ENCODE peak calls at places on chromosomes 16 and 17, in four cellular contexts. O is endothelial cell, X is spleen, U is cardiac fibroblast. Q is an unnamed sample.

GRCh38 chr16:75198135-75198600 is 8.8 kb downstream of the CTRB2 start:
- DNase-seq in X (peak; percentile 70), O (no peak), U (peak; percentile 64), Q (no peak)

GRCh38 chr17:69506489-69506888 is 92.0 kb downstream of the MAP2K6 start:
- DNase-seq in X (no peak), O (no peak), U (no peak), Q (no peak)

GRCh38 chr17:63833026-63833740 is 5.7 kb upstream of the FTSJ3 start:
- DNase-seq in O (no peak), U (no peak), X (no peak), Q (no peak)

GRCh38 chr17:8016632-8017424 is 14.4 kb downstream of the GUCY2D start:
- DNase-seq in O (peak; percentile 64), U (peak; percentile 57), X (peak; percentile 81), Q (peak; percentile 69)

GRCh38 chr17:11047228-11047627 is 193.8 kb upstream of the SHISA6 start:
- DNase-seq in O (no peak), U (no peak), X (no peak), Q (no peak)

GRCh38 chr17:48488548-48489106 is 42.2 kb downstream of the HOXB1 start:
- DNase-seq in X (no peak), U (no peak), O (peak; percentile 21), Q (no peak)

GRCh38 chr17:29929006-29929543 is 953 bp downstream of the SSH2 start:
- DNase-seq in O (peak; percentile 17), X (no peak), U (no peak), Q (no peak)

GRCh38 chr16:15827709-15828343 is 29.0 kb downstream of the MYH11 start:
- DNase-seq in O (no peak), X (peak; percentile 15), U (no peak), Q (no peak)

GRCh38 chr16:86410076-86410475 is 100.3 kb upstream of the FOXF1 start:
- DNase-seq in X (no peak), U (no peak), O (no peak), Q (no peak)

GRCh38 chr17:47636273-47637030 is 13.3 kb upstream of the KPNB1 start:
- DNase-seq in U (no peak), X (no peak), O (no peak), Q (no peak)

GRCh38 chr16:69276143-69277115 is 34.7 kb upstream of the VPS4A start:
- DNase-seq in U (peak; percentile 98), X (no peak), O (no peak), Q (no peak)

GRCh38 chr17:37134050-37134449 is 185.3 kb downstream of the AATF start:
- DNase-seq in O (no peak), U (peak; percentile 5), X (no peak), Q (no peak)

GRCh38 chr17:37697331-37697730 is 47.5 kb downstream of the HNF1B start:
- DNase-seq in U (no peak), X (no peak), O (no peak), Q (no peak)

GRCh38 chr16:68707341-68708152 is 29.5 kb upstream of the CDH1 start:
- DNase-seq in X (no peak), O (peak; percentile 6), U (peak; percentile 46), Q (no peak)

GRCh38 chr16:77211880-77212735 is 12.9 kb downstream of the SYCE1L start:
- DNase-seq in O (peak; percentile 70), X (peak; percentile 93), U (peak; percentile 38), Q (peak; percentile 86)

GRCh38 chr17:2724783-2725164 is 13.2 kb upstream of the CLUH start:
- DNase-seq in U (peak; percentile 29), X (no peak), O (peak; percentile 61), Q (no peak)

GRCh38 chr16:48373258-48374050 is 11.8 kb downstream of the SIAH1 start:
- DNase-seq in U (no peak), X (no peak), O (no peak), Q (no peak)

GRCh38 chr17:56752263-56752662 is 81.5 kb downstream of the C17orf67 start:
- DNase-seq in U (no peak), X (no peak), O (no peak), Q (no peak)

GRCh38 chr17:2912754-2913153 is 116.5 kb downstream of the RAP1GAP2 start:
- DNase-seq in U (no peak), X (no peak), O (no peak), Q (no peak)

GRCh38 chr17:21161498-21162393 is 35.0 kb downstream of the DHRS7B start:
- DNase-seq in O (no peak), X (no peak), U (peak; percentile 81), Q (no peak)

GRCh38 chr17:32551186-32551955 is 64.6 kb downstream of the CDK5R1 start:
- DNase-seq in O (no peak), X (no peak), U (peak; percentile 14), Q (peak; percentile 64)

GRCh38 chr17:673200-673681 is 41.4 kb downstream of the VPS53 start:
- DNase-seq in U (no peak), X (no peak), O (no peak), Q (no peak)

GRCh38 chr17:38509008-38509771 is 80.9 kb downstream of the ARHGAP23 start:
- DNase-seq in X (peak; percentile 87), U (peak; percentile 93), O (peak; percentile 84), Q (peak; percentile 91)

GRCh38 chr17:74180336-74180735 is 23.1 kb upstream of the RPL38 start:
- DNase-seq in U (no peak), X (peak; percentile 56), O (no peak), Q (no peak)

GRCh38 chr16:54511181-54511731 is 224.7 kb upstream of the IRX3 start:
- DNase-seq in U (peak; percentile 60), O (no peak), X (no peak), Q (no peak)

GRCh38 chr17:76437467-76438402 is 15.2 kb downstream of the UBE2O start:
- DNase-seq in U (no peak), O (no peak), X (no peak), Q (no peak)

GRCh38 chr16:67942200-67942509 is 1.8 kb downstream of the LCAT start:
- DNase-seq in U (peak; percentile 44), X (no peak), O (peak; percentile 61), Q (peak; percentile 78)

GRCh38 chr16:56102159-56102798 is 89.0 kb upstream of the GNAO1 start:
- DNase-seq in X (no peak), O (no peak), U (peak; percentile 11), Q (no peak)

GRCh38 chr17:44210342-44211192 is 8.9 kb downstream of the UBTF start:
- DNase-seq in X (peak; percentile 99), O (peak; percentile 96), U (peak; percentile 93), Q (peak; percentile 95)

GRCh38 chr16:70267516-70267915 is 15.8 kb upstream of the EXOSC6 start:
- DNase-seq in X (no peak), U (peak; percentile 67), O (peak; percentile 70), Q (no peak)

GRCh38 chr17:7147772-7148171 is 31.4 kb downstream of the ASGR1 start:
- DNase-seq in X (peak; percentile 3), U (no peak), O (no peak), Q (no peak)

GRCh38 chr17:30234954-30235353 is 543 bp downstream of the SLC6A4 start:
- DNase-seq in U (no peak), O (no peak), X (no peak), Q (peak; percentile 78)

GRCh38 chr17:7634384-7634783 is 4.4 kb downstream of the SHBG start:
- DNase-seq in X (no peak), O (peak; percentile 86), U (peak; percentile 72), Q (no peak)

GRCh38 chr17:78133971-78134898 is 3.7 kb downstream of the TMC8 start:
- DNase-seq in U (peak; percentile 38), X (peak; percentile 95), O (peak; percentile 69), Q (peak; percentile 74)

GRCh38 chr16:17555176-17555575 is 84.4 kb upstream of the XYLT1 start:
- DNase-seq in X (no peak), U (peak; percentile 23), O (no peak), Q (no peak)

GRCh38 chr17:28370035-28370743 is at the start of gene VTN:
- DNase-seq in O (no peak), X (no peak), U (peak; percentile 88), Q (no peak)

DNA sequence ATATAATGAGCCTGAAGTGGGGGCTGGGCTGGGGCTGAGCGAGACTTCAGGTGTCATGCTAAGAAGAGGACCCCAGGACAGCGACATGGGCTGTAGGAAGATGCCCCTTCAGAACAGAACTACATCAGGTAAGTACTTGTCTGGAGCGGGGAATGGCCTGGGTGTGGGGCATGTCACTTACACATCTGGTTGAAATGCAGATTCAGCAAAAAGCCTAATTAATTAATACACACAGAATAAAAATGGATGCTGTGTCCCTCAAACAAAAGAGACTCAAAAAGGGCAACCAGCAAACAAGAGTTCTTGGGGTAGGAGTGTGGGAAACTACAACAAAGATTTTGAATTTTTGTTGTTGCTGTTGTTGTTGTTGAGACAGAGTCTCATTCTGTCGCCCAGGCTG is 11.8 kb downstream of the CMTM2 start:
- DNase-seq in O (no peak), X (no peak), U (no peak), Q (no peak)
- TF ChIP-seq CTCF in O (no peak), X (no peak), U (no peak), Q (no peak)

DNA sequence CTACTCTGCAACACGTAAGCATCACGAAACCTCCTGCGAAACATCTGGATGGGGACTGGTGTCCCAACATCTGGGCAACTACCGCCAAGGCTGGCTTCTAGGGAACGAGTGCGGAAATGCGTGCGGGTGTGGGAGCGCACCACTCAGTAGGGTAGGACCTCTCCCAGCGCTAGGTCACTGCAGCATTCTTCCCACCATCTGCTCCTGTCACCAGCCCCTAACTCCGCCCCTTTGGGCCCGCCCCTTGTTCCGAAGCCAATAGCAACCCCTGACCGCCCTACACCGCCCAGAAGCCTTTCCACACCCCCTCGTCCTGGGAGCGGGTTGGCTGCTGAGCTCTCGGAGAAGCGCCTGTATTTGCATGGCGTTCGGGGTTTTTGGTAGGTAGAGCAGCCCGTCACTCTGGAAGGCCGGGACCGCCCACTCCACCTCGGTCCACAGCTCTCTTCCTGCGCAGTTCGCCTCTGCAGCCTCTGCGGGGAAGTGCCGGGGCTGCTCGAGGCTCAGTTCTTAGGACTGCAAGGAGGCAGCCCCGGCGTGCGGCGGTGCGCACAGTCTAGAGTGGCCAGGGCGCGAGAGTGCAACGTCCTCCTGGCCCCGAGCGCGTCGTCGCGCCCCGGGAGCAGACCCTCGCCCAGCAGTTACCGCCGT is at the start of gene HS3ST3B1:
- DNase-seq in X (peak; percentile 98), U (peak; percentile 100), O (peak; percentile 97), Q (peak; percentile 91)
- TF ChIP-seq CTCF in X (no peak), U (peak; percentile 15), O (no peak), Q (no peak)

GRCh38 chr17:65756760-65757159 is 195.3 kb upstream of the AXIN2 start:
- DNase-seq in U (no peak), X (no peak), O (no peak), Q (no peak)
- TF ChIP-seq CTCF in U (no peak), X (no peak), O (no peak), Q (no peak)

DNA sequence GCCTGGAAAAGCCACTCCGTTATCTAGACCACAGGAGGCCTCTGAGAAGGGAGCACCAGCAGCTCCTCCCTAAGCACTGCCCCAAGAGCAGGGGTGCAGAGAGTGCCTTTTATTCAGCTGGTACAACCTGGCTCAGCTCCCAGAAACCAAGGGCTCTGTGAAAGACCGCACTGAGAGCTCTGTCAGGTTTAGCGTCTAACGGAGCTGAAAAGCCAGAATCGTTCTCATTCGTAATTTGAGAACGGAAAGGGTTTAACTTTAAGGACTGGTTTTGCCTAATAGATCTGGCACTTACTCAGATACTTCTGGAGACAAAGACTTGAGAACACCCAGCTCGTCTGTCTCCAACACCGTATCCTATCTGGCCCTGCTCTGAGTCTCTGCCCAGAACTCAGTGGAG is 13.5 kb downstream of the MPG start:
- DNase-seq in U (peak; percentile 72), O (no peak), X (no peak), Q (no peak)
- TF ChIP-seq CTCF in U (no peak), O (no peak), X (no peak), Q (no peak)

Q was measured in GM20000.